ENCODE peak calls at places on chromosomes 3 and 15, in ten cellular contexts. U is DND-41; M is astrocyte; B is AG04450; Z is neural crest cell; T is uterus; C is CD8-positive, alpha-beta T cell; R is right atrium auricular region; P is GM06990; O is natural killer cell. X is an unnamed sample.

GRCh38 chr3:105401691-105402149 is 35.0 kb downstream of the ALCAM start:
- DNase-seq in U (no peak), M (peak), B (no peak), Z (no peak), T (no peak), C (no peak), R (no peak), P (no peak), O (no peak), X (no peak)

GRCh38 chr15:65254237-65254820 is 32.4 kb downstream of the PARP16 start:
- DNase-seq in U (no peak), M (no peak), B (no peak), Z (no peak), T (no peak), C (no peak), R (no peak), P (no peak), O (no peak), X (no peak)

GRCh38 chr3:72560857-72561675 is 287.2 kb downstream of the SHQ1 start:
- DNase-seq in U (no peak), M (no peak), B (no peak), Z (no peak), T (no peak), C (no peak), R (no peak), P (no peak), O (no peak), X (no peak)

GRCh38 chr3:40096561-40097506 is 212.7 kb upstream of the EIF1B start:
- DNase-seq in U (no peak), M (peak), B (no peak), Z (no peak), T (peak), C (no peak), R (no peak), P (no peak), O (no peak), X (no peak)

GRCh38 chr3:54858386-54858785 is 69.5 kb downstream of the LRTM1 start:
- DNase-seq in U (no peak), M (no peak), B (no peak), Z (no peak), T (no peak), C (no peak), R (no peak), P (no peak), O (no peak), X (no peak)

GRCh38 chr15:97023131-97023844 is 692.8 kb downstream of the NR2F2 start:
- DNase-seq in U (no peak), M (peak), B (no peak), Z (no peak), T (no peak), C (no peak), R (no peak), P (no peak), O (no peak), X (no peak)

GRCh38 chr3:194205675-194206133 is 69.8 kb downstream of the HES1 start:
- DNase-seq in U (peak), M (peak), B (no peak), Z (peak), T (no peak), C (no peak), R (no peak), P (no peak), O (no peak), X (no peak)

GRCh38 chr3:171311784-171312183 is 148.4 kb downstream of the TNIK start:
- DNase-seq in U (peak), M (no peak), B (no peak), Z (no peak), T (no peak), C (no peak), R (no peak), P (no peak), O (no peak), X (no peak)

GRCh38 chr3:98829246-98829832 is 66.2 kb downstream of the ST3GAL6 start:
- DNase-seq in U (no peak), M (no peak), B (no peak), Z (no peak), T (no peak), C (no peak), R (no peak), P (no peak), O (no peak), X (no peak)

GRCh38 chr3:89172150-89172549 is 64.7 kb downstream of the EPHA3 start:
- DNase-seq in U (no peak), M (no peak), B (no peak), Z (peak), T (no peak), C (no peak), R (no peak), P (no peak), O (no peak), X (no peak)

GRCh38 chr3:107973152-107973551 is 117.7 kb downstream of the CD47 start:
- DNase-seq in U (no peak), M (no peak), B (no peak), Z (no peak), T (no peak), C (no peak), R (no peak), P (no peak), O (no peak), X (no peak)
- TF ChIP-seq CTCF in U (no peak), M (no peak), B (no peak), Z (no peak), T (no peak), C (no peak), R (no peak), P (no peak), O (no peak), X (no peak)

GRCh38 chr3:107153981-107154380 is 223.3 kb upstream of the CCDC54 start:
- DNase-seq in U (no peak), M (no peak), B (no peak), Z (no peak), T (no peak), C (no peak), R (no peak), P (no peak), O (no peak), X (no peak)
- TF ChIP-seq CTCF in U (no peak), M (no peak), B (no peak), Z (no peak), T (no peak), C (no peak), R (no peak), P (no peak), O (no peak), X (no peak)

GRCh38 chr3:125212509-125213372 is at the start of gene SLC12A8:
- DNase-seq in U (no peak), M (no peak), B (no peak), Z (no peak), T (no peak), C (no peak), R (no peak), P (no peak), O (no peak), X (peak)
- TF ChIP-seq CTCF in U (no peak), M (no peak), B (no peak), Z (no peak), T (no peak), C (no peak), R (no peak), P (no peak), O (no peak), X (no peak)

DNA sequence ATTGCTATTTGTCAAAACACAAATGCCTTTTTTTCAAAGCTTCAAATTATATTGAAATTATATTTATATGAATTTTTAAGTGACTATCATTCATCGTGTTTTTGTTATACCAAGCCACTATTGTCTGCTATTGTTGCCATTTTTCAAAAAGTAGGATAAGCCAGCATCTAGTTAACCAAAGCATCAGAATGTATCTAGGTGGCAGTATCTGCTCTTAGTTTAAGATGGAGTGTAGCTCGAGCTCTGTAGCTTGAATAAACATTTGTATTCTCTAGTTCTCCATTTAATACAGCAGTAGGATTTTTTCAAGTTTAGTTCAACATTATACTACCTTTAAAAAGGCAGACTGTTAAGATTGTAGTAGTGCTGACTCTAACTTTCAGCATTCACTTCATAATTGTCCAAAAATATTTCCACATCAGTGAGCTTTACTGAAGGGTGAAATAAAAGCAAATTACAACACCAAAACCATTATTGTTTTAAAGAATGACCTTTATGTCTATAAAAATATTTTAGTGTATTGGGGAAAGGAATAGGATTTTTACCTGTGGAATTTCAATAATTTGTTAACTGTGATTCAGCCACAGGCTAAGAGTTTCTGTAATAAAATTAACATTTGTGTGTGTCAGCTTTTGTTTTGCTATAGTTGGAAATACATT is 19.6 kb upstream of the C15orf61 start:
- DNase-seq in U (no peak), M (peak), B (no peak), Z (no peak), T (no peak), C (no peak), R (no peak), P (no peak), O (no peak), X (no peak)
- TF ChIP-seq CTCF in U (peak), M (peak), B (peak), Z (no peak), T (peak), C (peak), R (peak), P (peak), O (no peak), X (no peak)

DNA sequence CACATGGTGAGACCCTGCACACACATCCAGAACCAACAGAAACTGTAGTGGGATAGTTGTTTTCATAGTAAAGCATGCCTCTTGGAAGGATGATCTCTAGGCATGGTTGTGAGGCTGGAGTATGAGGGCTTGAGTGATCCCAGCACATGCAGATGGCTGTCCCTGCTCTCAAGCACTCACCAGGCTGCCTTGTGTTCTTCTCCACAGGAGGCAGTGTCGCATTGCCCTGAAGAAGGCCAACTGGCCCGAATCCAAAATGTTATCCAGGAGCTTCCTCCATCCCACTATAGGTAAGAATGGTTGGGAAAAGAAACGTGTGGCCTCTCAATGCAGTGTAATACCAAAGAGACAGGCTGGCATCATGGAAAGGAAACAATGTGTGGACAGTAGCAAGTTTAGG is 82.7 kb downstream of the TMEM39A start:
- DNase-seq in U (no peak), M (no peak), B (no peak), Z (no peak), T (no peak), C (no peak), R (no peak), P (no peak), O (no peak), X (no peak)
- TF ChIP-seq CTCF in U (no peak), M (no peak), B (peak), Z (no peak), T (no peak), C (no peak), R (no peak), P (peak), O (no peak), X (peak)

DNA sequence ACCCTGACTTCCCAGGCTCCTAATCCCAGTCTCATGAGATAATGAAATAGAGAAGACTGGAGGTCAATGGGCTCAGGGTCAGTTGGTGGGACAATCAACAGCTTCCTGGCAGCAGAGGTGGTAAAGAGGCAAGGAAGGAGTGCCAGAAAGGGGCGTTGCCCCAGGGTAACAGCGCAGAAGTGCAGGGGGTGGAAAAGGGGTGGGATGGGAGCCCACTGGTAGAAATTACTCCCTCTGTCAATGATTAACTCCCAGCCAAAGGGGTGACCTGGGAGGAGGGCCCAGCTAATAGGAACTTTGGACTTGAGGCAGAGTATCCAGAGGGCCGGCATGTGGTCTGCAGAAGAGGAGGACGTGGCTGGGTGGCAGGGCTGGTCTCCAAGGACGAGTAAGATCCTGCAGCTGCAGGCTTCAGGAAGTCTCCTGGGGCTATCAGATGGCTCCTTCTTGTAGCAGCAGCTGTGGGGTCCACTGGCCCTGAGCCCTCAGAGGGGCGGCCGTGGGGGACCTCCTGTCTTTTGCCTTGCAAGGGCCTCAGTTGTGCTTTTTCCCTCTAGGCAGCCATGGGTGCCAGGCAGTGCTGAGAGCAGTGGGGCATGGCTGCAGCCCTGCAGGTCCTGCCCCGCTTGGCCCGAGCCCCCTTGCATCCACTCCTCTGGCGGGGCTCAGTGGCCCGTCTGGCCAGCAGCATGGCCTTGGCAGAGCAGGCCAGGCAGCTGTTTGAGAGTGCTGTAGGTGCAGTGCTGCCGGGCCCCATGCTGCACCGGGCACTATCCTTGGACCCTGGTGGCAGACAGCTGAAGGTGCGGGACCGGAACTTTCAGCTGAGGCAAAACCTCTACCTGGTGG is 2.3 kb downstream of the GLYCTK start:
- DNase-seq in U (no peak), M (no peak), B (no peak), Z (no peak), T (no peak), C (no peak), R (no peak), P (no peak), O (no peak), X (no peak)
- TF ChIP-seq CTCF in U (no peak), M (no peak), B (no peak), Z (peak), T (no peak), C (no peak), R (no peak), P (no peak), O (no peak), X (no peak)

DNA sequence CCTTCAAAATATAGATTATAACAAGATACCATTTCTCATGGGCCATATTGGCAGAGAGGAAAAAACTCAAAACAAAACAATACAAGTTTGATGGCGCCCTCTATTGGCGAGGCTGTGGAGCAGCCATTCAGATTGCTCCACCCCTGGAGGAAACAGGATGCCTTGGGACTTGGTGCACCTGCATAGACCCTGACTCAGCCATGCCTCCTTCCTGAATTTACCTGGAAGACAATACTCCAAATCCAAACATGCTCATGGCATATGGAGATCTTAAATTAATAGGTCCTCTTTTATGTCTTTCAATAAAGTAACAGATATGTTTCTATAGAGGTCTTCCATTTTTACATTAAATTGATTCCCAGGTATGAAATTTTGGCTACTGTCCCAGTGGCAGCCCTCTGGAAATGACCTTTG is 90.0 kb downstream of the APBA2 start:
- DNase-seq in U (peak), M (no peak), B (no peak), Z (peak), T (no peak), C (peak), R (peak), P (no peak), O (no peak), X (peak)
- TF ChIP-seq CTCF in U (peak), M (peak), B (peak), Z (peak), T (no peak), C (peak), R (peak), P (peak), O (peak), X (peak)

GRCh38 chr3:19213608-19214220 is 65.4 kb downstream of the KCNH8 start:
- DNase-seq in U (no peak), M (no peak), B (no peak), Z (no peak), T (no peak), C (no peak), R (no peak), P (no peak), O (no peak), X (no peak)
- TF ChIP-seq CTCF in U (peak), M (no peak), B (no peak), Z (peak), T (no peak), C (no peak), R (no peak), P (peak), O (no peak), X (peak)

DNA sequence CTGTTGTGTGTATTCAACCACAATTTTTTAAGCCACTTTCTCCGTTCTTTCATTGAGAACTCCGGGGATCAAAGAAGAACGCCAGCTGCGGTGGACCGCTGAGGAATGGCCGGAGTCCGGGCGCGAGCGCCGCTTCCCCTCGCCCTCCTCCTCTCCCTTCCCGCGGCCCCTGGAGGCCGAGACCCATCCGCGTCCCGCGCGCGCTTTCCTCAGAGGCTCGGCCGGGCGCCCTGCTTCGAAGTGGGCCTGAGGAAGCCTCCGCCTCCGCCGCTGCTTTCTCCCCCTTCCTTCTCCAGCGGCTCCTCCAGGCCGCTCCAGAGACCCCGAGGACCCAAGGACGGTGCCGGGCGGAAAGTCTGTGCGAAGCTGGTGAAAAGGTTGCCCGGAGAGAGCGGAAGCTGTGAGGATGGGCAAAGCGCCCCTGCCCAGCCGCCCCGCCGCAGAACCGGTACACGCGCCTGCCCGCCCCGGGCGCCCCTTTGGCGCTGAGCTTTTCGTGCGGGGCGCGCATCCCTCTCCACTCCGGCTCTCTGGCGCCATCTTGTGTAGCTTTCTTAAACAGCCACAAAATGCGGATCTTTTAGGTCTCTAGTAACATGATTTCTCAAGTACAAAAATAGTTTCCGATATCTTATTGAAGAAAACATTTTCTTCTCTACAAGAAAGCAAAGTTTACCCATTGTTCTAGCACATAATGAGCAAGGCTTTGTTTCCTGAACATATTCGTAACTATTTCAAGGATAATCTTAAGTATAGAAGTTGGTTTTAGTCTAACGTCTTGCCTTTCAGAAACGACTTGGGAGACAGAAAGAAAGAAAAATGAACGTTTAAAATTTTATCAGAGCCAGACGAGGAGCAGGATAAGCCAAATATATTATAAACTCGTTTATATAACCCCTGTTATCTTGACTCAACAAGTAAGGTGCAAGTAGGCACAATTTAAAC is 59.2 kb upstream of the FAM174B start:
- DNase-seq in U (peak), M (peak), B (peak), Z (peak), T (peak), C (peak), R (peak), P (peak), O (peak), X (peak)
- TF ChIP-seq CTCF in U (peak), M (peak), B (peak), Z (peak), T (peak), C (peak), R (peak), P (peak), O (peak), X (peak)